ENCODE peak calls at places on chromosomes 5 and 9, in five cellular contexts. One of them, this sample, is unnamed.

GRCh38 chr5:31537856-31538255 is 5.8 kb downstream of the C5orf22 start:
- DNase-seq in thyroid gland: no peak
- DNase-seq in adrenal gland: no peak
- DNase-seq in esophagus squamous epithelium: no peak
- DNase-seq in A549: no peak
- DNase-seq in this sample: no peak

GRCh38 chr5:90293931-90294330 is 115.6 kb downstream of the CETN3 start:
- DNase-seq in thyroid gland: no peak
- DNase-seq in esophagus squamous epithelium: no peak
- DNase-seq in adrenal gland: no peak
- DNase-seq in A549: peak; percentile 40
- DNase-seq in this sample: no peak

GRCh38 chr9:96082516-96083232 is 207.2 kb downstream of the ERCC6L2 start:
- DNase-seq in thyroid gland: no peak
- DNase-seq in adrenal gland: no peak
- DNase-seq in esophagus squamous epithelium: no peak
- DNase-seq in A549: no peak
- DNase-seq in this sample: no peak

GRCh38 chr5:66129184-66129583 is 14.9 kb upstream of the SREK1 start:
- DNase-seq in adrenal gland: no peak
- DNase-seq in A549: no peak
- DNase-seq in esophagus squamous epithelium: no peak
- DNase-seq in thyroid gland: no peak
- DNase-seq in this sample: no peak

GRCh38 chr9:114139061-114139460 is 16.3 kb upstream of the COL27A1 start:
- DNase-seq in esophagus squamous epithelium: no peak
- DNase-seq in thyroid gland: no peak
- DNase-seq in adrenal gland: no peak
- DNase-seq in A549: no peak
- DNase-seq in this sample: no peak

GRCh38 chr5:147341382-147341781 is 106.6 kb downstream of the STK32A start:
- DNase-seq in A549: no peak
- DNase-seq in adrenal gland: no peak
- DNase-seq in thyroid gland: no peak
- DNase-seq in esophagus squamous epithelium: no peak
- DNase-seq in this sample: no peak

GRCh38 chr5:10627185-10628115 is 63.6 kb downstream of the ANKRD33B start:
- DNase-seq in thyroid gland: peak; percentile 74
- DNase-seq in adrenal gland: peak; percentile 81
- DNase-seq in esophagus squamous epithelium: peak; percentile 35
- DNase-seq in A549: peak; percentile 97
- DNase-seq in this sample: peak; percentile 92

GRCh38 chr9:21326526-21327139 is 8.6 kb downstream of the KLHL9 start:
- DNase-seq in A549: peak; percentile 42
- DNase-seq in esophagus squamous epithelium: no peak
- DNase-seq in adrenal gland: no peak
- DNase-seq in thyroid gland: no peak
- DNase-seq in this sample: no peak

GRCh38 chr5:95822038-95822407 is 503 bp downstream of the GLRX start:
- DNase-seq in thyroid gland: peak; percentile 68
- DNase-seq in esophagus squamous epithelium: peak; percentile 7
- DNase-seq in A549: peak; percentile 38
- DNase-seq in adrenal gland: peak; percentile 61
- DNase-seq in this sample: peak; percentile 57

GRCh38 chr5:78912085-78912771 is 72.9 kb downstream of the ARSB start:
- DNase-seq in thyroid gland: no peak
- DNase-seq in adrenal gland: no peak
- DNase-seq in esophagus squamous epithelium: no peak
- DNase-seq in A549: no peak
- DNase-seq in this sample: peak; percentile 53

GRCh38 chr9:96646081-96646991 is 8.8 kb downstream of the PRXL2C start:
- DNase-seq in thyroid gland: peak; percentile 49
- DNase-seq in adrenal gland: peak; percentile 31
- DNase-seq in esophagus squamous epithelium: no peak
- DNase-seq in A549: no peak
- DNase-seq in this sample: no peak

GRCh38 chr5:108818613-108819272 is 71.0 kb downstream of the FER start:
- DNase-seq in esophagus squamous epithelium: no peak
- DNase-seq in adrenal gland: no peak
- DNase-seq in thyroid gland: no peak
- DNase-seq in A549: peak; percentile 13
- DNase-seq in this sample: no peak

GRCh38 chr9:81052846-81053245 is 636.5 kb downstream of the TLE1 start:
- DNase-seq in esophagus squamous epithelium: no peak
- DNase-seq in thyroid gland: no peak
- DNase-seq in A549: no peak
- DNase-seq in adrenal gland: no peak
- DNase-seq in this sample: no peak

GRCh38 chr5:169153405-169153804 is 147.5 kb downstream of the SLIT3 start:
- DNase-seq in adrenal gland: peak; percentile 25
- DNase-seq in thyroid gland: no peak
- DNase-seq in esophagus squamous epithelium: no peak
- DNase-seq in A549: no peak
- DNase-seq in this sample: peak; percentile 65

GRCh38 chr5:33306758-33307157 is 134.0 kb upstream of the TARS1 start:
- DNase-seq in thyroid gland: no peak
- DNase-seq in adrenal gland: no peak
- DNase-seq in esophagus squamous epithelium: no peak
- DNase-seq in A549: no peak
- DNase-seq in this sample: no peak

GRCh38 chr9:133691659-133692363 is 46.3 kb downstream of the SARDH start:
- DNase-seq in adrenal gland: no peak
- DNase-seq in thyroid gland: no peak
- DNase-seq in A549: no peak
- DNase-seq in esophagus squamous epithelium: no peak
- DNase-seq in this sample: no peak

GRCh38 chr5:138911441-138911840 is 36.3 kb upstream of the LRRTM2 start:
- DNase-seq in thyroid gland: no peak
- DNase-seq in adrenal gland: no peak
- DNase-seq in A549: no peak
- DNase-seq in esophagus squamous epithelium: no peak
- DNase-seq in this sample: no peak

GRCh38 chr9:23736293-23736692 is 89.7 kb downstream of the ELAVL2 start:
- DNase-seq in A549: no peak
- DNase-seq in thyroid gland: no peak
- DNase-seq in adrenal gland: no peak
- DNase-seq in esophagus squamous epithelium: no peak
- DNase-seq in this sample: no peak

GRCh38 chr9:33307067-33307466 is 16.8 kb downstream of the NFX1 start:
- DNase-seq in esophagus squamous epithelium: no peak
- DNase-seq in A549: no peak
- DNase-seq in adrenal gland: no peak
- DNase-seq in thyroid gland: no peak
- DNase-seq in this sample: no peak

GRCh38 chr5:169289520-169289919 is 11.4 kb downstream of the SLIT3 start:
- DNase-seq in thyroid gland: no peak
- DNase-seq in A549: no peak
- DNase-seq in adrenal gland: no peak
- DNase-seq in esophagus squamous epithelium: no peak
- DNase-seq in this sample: no peak

GRCh38 chr9:34986541-34987047 is 3.0 kb upstream of the DNAJB5 start:
- DNase-seq in adrenal gland: no peak
- DNase-seq in thyroid gland: no peak
- DNase-seq in A549: no peak
- DNase-seq in esophagus squamous epithelium: no peak
- DNase-seq in this sample: no peak

GRCh38 chr9:23041466-23041865 is 594.8 kb downstream of the DMRTA1 start:
- DNase-seq in thyroid gland: no peak
- DNase-seq in A549: no peak
- DNase-seq in esophagus squamous epithelium: no peak
- DNase-seq in adrenal gland: no peak
- DNase-seq in this sample: no peak

GRCh38 chr5:167861134-167861930 is 430.1 kb upstream of the WWC1 start:
- DNase-seq in adrenal gland: no peak
- DNase-seq in A549: peak; percentile 10
- DNase-seq in esophagus squamous epithelium: no peak
- DNase-seq in thyroid gland: no peak
- DNase-seq in this sample: no peak

GRCh38 chr5:118578093-118578492 is 410.3 kb downstream of the DTWD2 start:
- DNase-seq in esophagus squamous epithelium: no peak
- DNase-seq in adrenal gland: no peak
- DNase-seq in A549: no peak
- DNase-seq in thyroid gland: no peak
- DNase-seq in this sample: no peak

GRCh38 chr9:93830606-93831005 is 124.5 kb downstream of the BARX1 start:
- DNase-seq in esophagus squamous epithelium: no peak
- DNase-seq in adrenal gland: no peak
- DNase-seq in A549: no peak
- DNase-seq in thyroid gland: no peak
- DNase-seq in this sample: no peak

GRCh38 chr5:123535648-123536047 is 23.7 kb downstream of the CSNK1G3 start:
- DNase-seq in esophagus squamous epithelium: no peak
- DNase-seq in thyroid gland: no peak
- DNase-seq in adrenal gland: no peak
- DNase-seq in A549: no peak
- DNase-seq in this sample: no peak
- TF ChIP-seq POLR2A in esophagus squamous epithelium: no peak
- TF ChIP-seq POLR2A in thyroid gland: no peak
- TF ChIP-seq POLR2A in adrenal gland: no peak
- TF ChIP-seq POLR2A in A549: no peak
- TF ChIP-seq POLR2A in this sample: no peak

GRCh38 chr5:76085286-76085579 is 2.0 kb downstream of the SV2C start:
- DNase-seq in A549: no peak
- DNase-seq in esophagus squamous epithelium: no peak
- DNase-seq in adrenal gland: no peak
- DNase-seq in thyroid gland: no peak
- DNase-seq in this sample: no peak
- H3K4me1 ChIP-seq in A549: peaks cover 7% of the 10 kb centered on the region
- H3K4me1 ChIP-seq in esophagus squamous epithelium: peaks cover 14% of the 10 kb centered on the region
- H3K4me1 ChIP-seq in adrenal gland: no peaks in the 10 kb centered on the region
- H3K4me1 ChIP-seq in thyroid gland: peaks cover 32% of the 10 kb centered on the region
- H3K4me1 ChIP-seq in this sample: peaks cover 6% of the 10 kb centered on the region

GRCh38 chr5:140113180-140113698 is 670 bp upstream of the PURA start:
- DNase-seq in esophagus squamous epithelium: no peak
- DNase-seq in A549: no peak
- DNase-seq in thyroid gland: peak; percentile 22
- DNase-seq in adrenal gland: peak; percentile 18
- DNase-seq in this sample: peak; percentile 23

GRCh38 chr5:140112685-140113179 is 1.2 kb upstream of the PURA start:
- DNase-seq in thyroid gland: no peak
- DNase-seq in adrenal gland: no peak
- DNase-seq in esophagus squamous epithelium: no peak
- DNase-seq in A549: no peak
- DNase-seq in this sample: no peak

GRCh38 chr5:140115186-140115500 is 1.2 kb downstream of the PURA start:
- DNase-seq in A549: no peak
- DNase-seq in esophagus squamous epithelium: no peak
- DNase-seq in adrenal gland: no peak
- DNase-seq in thyroid gland: no peak
- DNase-seq in this sample: no peak

GRCh38 chr5:140113699-140114263 is at the start of gene PURA:
- DNase-seq in esophagus squamous epithelium: peak; percentile 70
- DNase-seq in adrenal gland: peak; percentile 96
- DNase-seq in A549: peak; percentile 94
- DNase-seq in thyroid gland: peak; percentile 95
- DNase-seq in this sample: peak; percentile 95

DNA sequence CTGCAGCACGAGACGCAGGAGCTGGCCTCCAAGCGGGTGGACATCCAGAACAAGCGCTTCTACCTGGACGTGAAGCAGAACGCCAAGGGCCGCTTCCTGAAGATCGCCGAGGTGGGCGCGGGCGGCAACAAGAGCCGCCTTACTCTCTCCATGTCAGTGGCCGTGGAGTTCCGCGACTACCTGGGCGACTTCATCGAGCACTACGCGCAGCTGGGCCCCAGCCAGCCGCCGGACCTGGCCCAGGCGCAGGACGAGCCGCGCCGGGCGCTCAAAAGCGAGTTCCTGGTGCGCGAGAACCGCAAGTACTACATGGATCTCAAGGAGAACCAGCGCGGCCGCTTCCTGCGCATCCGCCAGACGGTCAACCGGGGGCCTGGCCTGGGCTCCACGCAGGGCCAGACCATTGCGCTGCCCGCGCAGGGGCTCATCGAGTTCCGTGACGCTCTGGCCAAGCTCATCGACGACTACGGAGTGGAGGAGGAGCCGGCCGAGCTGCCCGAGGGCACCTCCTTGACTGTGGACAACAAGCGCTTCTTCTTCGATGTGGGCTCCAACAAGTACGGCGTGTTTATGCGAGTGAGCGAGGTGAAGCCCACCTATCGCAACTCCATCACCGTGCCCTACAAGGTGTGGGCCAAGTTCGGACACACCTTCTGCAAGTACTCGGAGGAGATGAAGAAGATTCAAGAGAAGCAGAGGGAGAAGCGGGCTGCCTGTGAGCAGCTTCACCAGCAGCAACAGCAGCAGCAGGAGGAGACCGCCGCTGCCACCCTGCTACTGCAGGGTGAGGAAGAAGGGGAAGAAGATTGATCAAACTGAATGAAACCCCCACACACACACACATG is 654 bp downstream of the PURA start:
- DNase-seq in A549: peak; percentile 73
- DNase-seq in esophagus squamous epithelium: no peak
- DNase-seq in adrenal gland: peak; percentile 78
- DNase-seq in thyroid gland: peak; percentile 76
- DNase-seq in this sample: peak; percentile 47
- TF ChIP-seq POLR2A in A549: no peak
- TF ChIP-seq POLR2A in esophagus squamous epithelium: peak; percentile 36
- TF ChIP-seq POLR2A in adrenal gland: peak; percentile 52
- TF ChIP-seq POLR2A in thyroid gland: no peak
- TF ChIP-seq POLR2A in this sample: no peak

GRCh38 chr5:180345781-180346180 is 7.4 kb downstream of the GFPT2 start:
- DNase-seq in thyroid gland: no peak
- DNase-seq in A549: no peak
- DNase-seq in adrenal gland: no peak
- DNase-seq in esophagus squamous epithelium: no peak
- DNase-seq in this sample: no peak

GRCh38 chr5:180343110-180343845 is 9.9 kb downstream of the GFPT2 start:
- DNase-seq in thyroid gland: peak; percentile 36
- DNase-seq in A549: no peak
- DNase-seq in esophagus squamous epithelium: no peak
- DNase-seq in adrenal gland: no peak
- DNase-seq in this sample: no peak

GRCh38 chr5:180345186-180345585 is 8.0 kb downstream of the GFPT2 start:
- DNase-seq in A549: no peak
- DNase-seq in thyroid gland: no peak
- DNase-seq in esophagus squamous epithelium: no peak
- DNase-seq in adrenal gland: no peak
- DNase-seq in this sample: no peak

GRCh38 chr5:180343846-180344327 is 9.2 kb downstream of the GFPT2 start:
- DNase-seq in esophagus squamous epithelium: no peak
- DNase-seq in thyroid gland: no peak
- DNase-seq in A549: peak; percentile 41
- DNase-seq in adrenal gland: no peak
- DNase-seq in this sample: peak; percentile 73

DNA sequence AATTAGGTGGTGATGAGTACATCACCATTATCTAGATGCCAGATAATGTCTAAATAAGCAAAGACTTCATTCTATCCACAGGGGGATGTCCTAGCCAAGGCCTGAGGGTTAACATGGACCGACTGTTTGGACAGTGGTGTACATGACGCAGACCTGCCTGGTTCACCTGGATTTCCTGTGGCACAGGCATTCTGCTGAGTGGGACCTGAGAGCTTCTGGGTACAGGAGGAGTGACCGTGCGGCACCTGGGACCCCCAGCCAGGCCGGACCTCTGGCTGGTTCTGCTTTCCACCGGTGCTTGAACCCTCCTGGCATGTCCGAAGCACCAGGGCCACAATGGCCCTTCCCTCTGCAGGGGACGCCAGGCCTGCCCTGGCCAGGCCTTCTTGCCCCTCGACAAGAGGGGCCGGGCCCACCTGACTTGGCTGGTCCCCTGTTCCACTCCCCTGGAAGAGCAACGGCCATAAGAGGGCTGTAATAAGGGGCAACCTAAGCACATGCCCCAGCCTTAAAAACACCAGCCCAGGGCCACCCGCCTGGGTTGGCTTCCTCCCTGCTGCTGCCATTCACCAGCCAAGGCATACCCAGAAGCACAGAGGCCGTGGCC is 8.6 kb downstream of the GFPT2 start:
- DNase-seq in esophagus squamous epithelium: no peak
- DNase-seq in A549: no peak
- DNase-seq in adrenal gland: no peak
- DNase-seq in thyroid gland: no peak
- DNase-seq in this sample: no peak
- H3K4me1 ChIP-seq in esophagus squamous epithelium: peaks cover 9% of the 10 kb centered on the region
- H3K4me1 ChIP-seq in A549: peaks cover 33% of the 10 kb centered on the region
- H3K4me1 ChIP-seq in adrenal gland: no peaks in the 10 kb centered on the region
- H3K4me1 ChIP-seq in thyroid gland: peaks cover 15% of the 10 kb centered on the region
- H3K4me1 ChIP-seq in this sample: peaks cover 5% of the 10 kb centered on the region

This sample was measured in uterus.